ENCODE peak calls at places on chromosomes 5 and 9, in five cellular contexts. O, M, N, V and H are unnamed samples.

GRCh38 chr5:159904874-159905273 is 11.4 kb upstream of the ADRA1B start:
- DNase-seq in M (no peak), O (no peak), V (no peak), N (no peak), H (no peak)

GRCh38 chr9:110192531-110193326 is 15.2 kb downstream of the C9orf152 start:
- DNase-seq in O (peak; percentile 63), M (no peak), V (peak; percentile 76), N (no peak), H (no peak)

GRCh38 chr9:100811643-100812042 is 216.9 kb upstream of the PLPPR1 start:
- DNase-seq in M (no peak), V (no peak), O (no peak), N (no peak), H (no peak)

GRCh38 chr9:81083821-81084512 is 605.4 kb downstream of the TLE1 start:
- DNase-seq in V (no peak), M (no peak), N (no peak), O (no peak), H (peak; percentile 15)

GRCh38 chr9:2015581-2016410 is 649 bp downstream of the SMARCA2 start:
- DNase-seq in V (peak; percentile 83), N (peak; percentile 65), M (peak; percentile 79), O (peak; percentile 60), H (peak; percentile 69)

GRCh38 chr5:160199410-160199911 is 29.8 kb upstream of the FABP6 start:
- DNase-seq in V (peak; percentile 79), N (peak; percentile 79), M (peak; percentile 66), O (peak; percentile 74), H (peak; percentile 78)

GRCh38 chr5:138981606-138982005 is 106.5 kb upstream of the LRRTM2 start:
- DNase-seq in O (no peak), M (no peak), V (no peak), N (no peak), H (no peak)

GRCh38 chr5:39532511-39532910 is 107.7 kb upstream of the DAB2 start:
- DNase-seq in M (no peak), V (no peak), O (no peak), N (no peak), H (no peak)

GRCh38 chr5:74370168-74370567 is 270.4 kb downstream of the ENC1 start:
- DNase-seq in V (no peak), O (no peak), N (no peak), M (no peak), H (peak; percentile 8)

GRCh38 chr9:74499770-74500583 is 2.8 kb downstream of the RORB start:
- DNase-seq in O (no peak), N (no peak), M (no peak), V (no peak), H (no peak)

GRCh38 chr5:116076496-116076895 is 8.3 kb upstream of the COMMD10 start:
- DNase-seq in M (no peak), V (no peak), O (no peak), N (no peak), H (no peak)

GRCh38 chr5:73213566-73213998 is 40.6 kb downstream of the TMEM174 start:
- DNase-seq in V (no peak), M (no peak), O (no peak), N (no peak), H (no peak)

GRCh38 chr9:96279927-96280326 is 22.0 kb downstream of the HSD17B3 start:
- DNase-seq in V (no peak), M (no peak), O (no peak), N (no peak), H (no peak)

GRCh38 chr9:34375901-34376595 is 650 bp downstream of the MYORG start:
- DNase-seq in O (peak; percentile 57), N (peak; percentile 68), M (peak; percentile 80), V (peak; percentile 80), H (peak; percentile 76)

GRCh38 chr5:62779010-62779422 is 200.4 kb downstream of the LRRC70 start:
- DNase-seq in V (no peak), M (no peak), N (no peak), O (no peak), H (peak; percentile 31)

GRCh38 chr5:108481355-108481931 is 99.5 kb upstream of the FBXL17 start:
- DNase-seq in O (no peak), V (no peak), N (no peak), M (no peak), H (no peak)

GRCh38 chr9:84808416-84808815 is 138.9 kb downstream of the NTRK2 start:
- DNase-seq in N (no peak), V (no peak), O (no peak), M (no peak), H (no peak)

GRCh38 chr9:122463828-122464632 is 13.7 kb downstream of the OR1J1 start:
- DNase-seq in V (no peak), M (no peak), O (no peak), N (no peak), H (no peak)

GRCh38 chr5:167754501-167754941 is 536.9 kb upstream of the WWC1 start:
- DNase-seq in O (no peak), V (no peak), M (no peak), N (no peak), H (no peak)

GRCh38 chr9:114220129-114220541 is 64.8 kb downstream of the COL27A1 start:
- DNase-seq in V (no peak), M (no peak), O (no peak), N (no peak), H (no peak)

GRCh38 chr9:21993893-21994525 is at the start of gene CDKN2A:
- DNase-seq in N (peak; percentile 46), M (no peak), V (no peak), O (no peak), H (no peak)

GRCh38 chr9:18478517-18479361 is 4.8 kb downstream of the ADAMTSL1 start:
- DNase-seq in M (no peak), N (no peak), V (no peak), O (no peak), H (no peak)

GRCh38 chr9:123753669-123754307 is 176.1 kb downstream of the DENND1A start:
- DNase-seq in V (no peak), O (no peak), N (no peak), M (no peak), H (no peak)

GRCh38 chr5:147455822-147456221 is 54.0 kb downstream of the DPYSL3 start:
- DNase-seq in O (no peak), M (no peak), N (no peak), V (no peak), H (no peak)

GRCh38 chr5:176803943-176804498 is 6.3 kb upstream of the UNC5A start:
- DNase-seq in M (no peak), N (no peak), O (no peak), V (no peak), H (no peak)

DNA sequence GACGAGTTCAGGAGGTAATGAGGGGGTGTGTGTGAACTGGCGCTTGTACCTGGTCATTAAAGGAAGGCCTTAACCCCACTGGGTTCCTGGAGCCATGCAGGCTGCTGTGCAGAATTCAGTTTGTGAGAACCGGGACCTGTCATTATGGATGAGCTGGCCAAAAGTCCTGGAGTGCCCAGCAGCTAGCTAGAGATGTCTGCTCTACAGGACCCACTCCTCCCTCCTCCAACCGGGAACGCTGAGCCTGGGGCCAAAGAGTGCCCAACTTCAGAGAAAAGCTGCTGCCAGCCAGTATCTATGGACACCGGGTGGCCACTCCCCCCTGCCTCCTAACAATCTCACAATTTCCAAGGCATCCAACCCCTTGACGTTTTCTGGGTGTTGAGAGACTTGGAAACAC is 1.2 kb downstream of the ENTREP1 start:
- DNase-seq in V (no peak), N (no peak), M (no peak), O (no peak), H (no peak)
- H3K27ac ChIP-seq in V (no peak overlapping the region), N (peak overlapping the region; percentile 60), M (no peak overlapping the region), O (no peak overlapping the region), H (no peak overlapping the region)

GRCh38 chr5:75668988-75669760 is 48.1 kb downstream of the POC5 start:
- DNase-seq in M (peak; percentile 57), V (no peak), N (peak; percentile 62), O (peak; percentile 20), H (peak; percentile 81)
- TF ChIP-seq POLR2A in M (no peak), V (no peak), N (no peak), O (no peak), H (no peak)

GRCh38 chr9:131500939-131501541 is 1.7 kb upstream of the POMT1 start:
- DNase-seq in O (no peak), V (no peak), M (no peak), N (no peak), H (no peak)

GRCh38 chr9:131495726-131496292 is 6.9 kb upstream of the POMT1 start:
- DNase-seq in N (no peak), V (no peak), O (no peak), M (no peak), H (no peak)

GRCh38 chr9:131496844-131497425 is 5.8 kb upstream of the POMT1 start:
- DNase-seq in O (no peak), N (no peak), M (no peak), V (no peak), H (no peak)

GRCh38 chr9:131500377-131500776 is 2.3 kb upstream of the POMT1 start:
- DNase-seq in V (no peak), O (no peak), M (no peak), N (no peak), H (no peak)

GRCh38 chr9:131499254-131499653 is 3.5 kb upstream of the POMT1 start:
- DNase-seq in M (no peak), V (no peak), O (no peak), N (no peak), H (no peak)
- H3K4me3 ChIP-seq in M (no peak overlapping the region), V (no peak overlapping the region), O (no peak overlapping the region), N (no peak overlapping the region), H (no peak overlapping the region)

GRCh38 chr5:172383231-172383802 is 71.0 kb downstream of the SH3PXD2B start:
- DNase-seq in N (peak; percentile 49), V (no peak), O (no peak), M (peak; percentile 65), H (no peak)
- H3K27ac ChIP-seq in N (no peak overlapping the region), V (no peak overlapping the region), O (no peak overlapping the region), M (no peak overlapping the region), H (no peak overlapping the region)

GRCh38 chr5:172805018-172805683 is 28.9 kb upstream of the ERGIC1 start:
- DNase-seq in V (no peak), O (no peak), M (no peak), N (no peak), H (no peak)
- TF ChIP-seq POLR2A in V (no peak), O (no peak), M (no peak), N (no peak), H (no peak)

DNA sequence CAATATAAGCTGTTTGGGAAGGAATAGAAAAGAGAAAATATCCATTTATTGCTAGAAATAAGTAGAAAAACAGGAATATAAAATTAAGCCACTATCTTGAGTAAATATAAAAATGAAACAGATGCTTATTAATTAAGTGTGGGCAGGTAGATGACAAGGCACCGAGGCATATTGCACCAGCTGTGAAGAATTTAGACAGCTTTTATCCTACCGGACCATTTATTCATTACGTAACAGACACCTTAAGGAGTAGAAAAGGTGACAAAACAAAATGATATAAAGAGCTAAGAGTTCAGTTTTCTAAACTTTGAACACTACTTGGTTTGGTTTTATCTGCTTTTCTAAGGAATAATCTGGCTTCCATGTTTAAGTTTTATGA is 404.1 kb downstream of the PTPRD start:
- DNase-seq in O (no peak), V (no peak), N (no peak), M (no peak), H (no peak)
- H3K4me3 ChIP-seq in O (no peak overlapping the region), V (no peak overlapping the region), N (no peak overlapping the region), M (peak overlapping the region; percentile 34), H (no peak overlapping the region)

DNA sequence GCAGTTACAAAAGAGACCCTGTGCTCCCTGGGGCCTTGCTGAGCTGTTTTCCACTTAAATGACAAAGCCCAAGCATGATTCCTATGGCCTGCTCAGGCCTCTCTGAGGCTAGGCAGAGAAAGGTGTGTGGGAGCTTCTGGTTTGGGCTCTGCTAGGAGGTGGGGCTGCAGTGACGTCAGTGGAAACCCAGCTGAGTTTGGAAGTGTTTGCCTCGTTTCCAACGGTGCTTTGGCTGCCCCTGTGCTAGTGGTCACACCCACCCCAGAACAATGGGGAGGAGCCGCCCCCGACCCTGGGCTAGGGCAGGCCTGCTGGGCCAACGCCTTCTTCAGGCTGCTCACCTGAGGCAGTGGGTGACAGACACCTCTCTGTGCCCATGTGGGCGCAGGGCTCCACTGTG is 10.4 kb downstream of the ANGPTL2 start:
- DNase-seq in N (peak; percentile 38), M (no peak), O (peak; percentile 82), V (no peak), H (no peak)
- H3K27ac ChIP-seq in N (peak overlapping the region; percentile 58), M (no peak overlapping the region), O (peak overlapping the region; percentile 64), V (peak overlapping the region; percentile 95), H (no peak overlapping the region)